ENCODE peak calls at places on chromosome 6, in ten cellular contexts. One of them, this sample, is unnamed. For H3K4me1, the result is how much of the 10 kb centered on the place peaks cover.

GRCh38 chr6:16140607-16141006 is 11.7 kb downstream of the MYLIP start:
- DNase-seq in cardiac muscle cell: no peak
- DNase-seq in right lobe of liver: no peak
- DNase-seq in prostate gland: no peak
- DNase-seq in breast epithelium: no peak
- DNase-seq in HCT116: no peak
- DNase-seq in trophoblast cell: no peak
- DNase-seq in astrocyte: no peak
- DNase-seq in IMR-90: no peak
- DNase-seq in PC-3: no peak
- DNase-seq in this sample: no peak

GRCh38 chr6:12890171-12890790 is 173.7 kb downstream of the PHACTR1 start:
- DNase-seq in cardiac muscle cell: no peak
- DNase-seq in right lobe of liver: no peak
- DNase-seq in prostate gland: no peak
- DNase-seq in breast epithelium: no peak
- DNase-seq in HCT116: peak
- DNase-seq in trophoblast cell: no peak
- DNase-seq in astrocyte: no peak
- DNase-seq in IMR-90: no peak
- DNase-seq in PC-3: peak
- DNase-seq in this sample: no peak

GRCh38 chr6:149566372-149567193 is at the start of gene GINM1:
- DNase-seq in cardiac muscle cell: peak
- DNase-seq in right lobe of liver: peak
- DNase-seq in prostate gland: peak
- DNase-seq in breast epithelium: peak
- DNase-seq in HCT116: no peak
- DNase-seq in trophoblast cell: peak
- DNase-seq in astrocyte: peak
- DNase-seq in IMR-90: peak
- DNase-seq in PC-3: peak
- DNase-seq in this sample: peak

GRCh38 chr6:11710968-11711643 is 67.5 kb downstream of the ADTRP start:
- DNase-seq in cardiac muscle cell: no peak
- DNase-seq in right lobe of liver: no peak
- DNase-seq in prostate gland: no peak
- DNase-seq in breast epithelium: no peak
- DNase-seq in HCT116: no peak
- DNase-seq in trophoblast cell: no peak
- DNase-seq in astrocyte: peak
- DNase-seq in IMR-90: no peak
- DNase-seq in PC-3: no peak
- DNase-seq in this sample: no peak

GRCh38 chr6:134520181-134521115 is 202.5 kb upstream of the SGK1 start:
- DNase-seq in cardiac muscle cell: peak
- DNase-seq in right lobe of liver: no peak
- DNase-seq in prostate gland: no peak
- DNase-seq in breast epithelium: no peak
- DNase-seq in HCT116: no peak
- DNase-seq in trophoblast cell: no peak
- DNase-seq in astrocyte: peak
- DNase-seq in IMR-90: peak
- DNase-seq in PC-3: peak
- DNase-seq in this sample: no peak

GRCh38 chr6:146277142-146277541 is 248.3 kb downstream of the GRM1 start:
- DNase-seq in cardiac muscle cell: no peak
- DNase-seq in right lobe of liver: no peak
- DNase-seq in prostate gland: no peak
- DNase-seq in breast epithelium: no peak
- DNase-seq in HCT116: no peak
- DNase-seq in trophoblast cell: no peak
- DNase-seq in astrocyte: no peak
- DNase-seq in IMR-90: no peak
- DNase-seq in PC-3: no peak
- DNase-seq in this sample: no peak

GRCh38 chr6:2505624-2506023 is 245.1 kb downstream of the MYLK4 start:
- DNase-seq in cardiac muscle cell: peak
- DNase-seq in right lobe of liver: no peak
- DNase-seq in prostate gland: no peak
- DNase-seq in breast epithelium: no peak
- DNase-seq in HCT116: peak
- DNase-seq in trophoblast cell: peak
- DNase-seq in astrocyte: no peak
- DNase-seq in IMR-90: no peak
- DNase-seq in PC-3: peak
- DNase-seq in this sample: no peak

GRCh38 chr6:53761036-53761435 is 33.8 kb upstream of the LRRC1 start:
- DNase-seq in cardiac muscle cell: no peak
- DNase-seq in right lobe of liver: no peak
- DNase-seq in prostate gland: no peak
- DNase-seq in breast epithelium: no peak
- DNase-seq in HCT116: no peak
- DNase-seq in trophoblast cell: no peak
- DNase-seq in astrocyte: peak
- DNase-seq in IMR-90: peak
- DNase-seq in PC-3: no peak
- DNase-seq in this sample: no peak

GRCh38 chr6:154815938-154816820 is 83.0 kb downstream of the SCAF8 start:
- DNase-seq in cardiac muscle cell: peak
- DNase-seq in right lobe of liver: no peak
- DNase-seq in prostate gland: no peak
- DNase-seq in breast epithelium: no peak
- DNase-seq in HCT116: no peak
- DNase-seq in trophoblast cell: no peak
- DNase-seq in astrocyte: peak
- DNase-seq in IMR-90: peak
- DNase-seq in PC-3: no peak
- DNase-seq in this sample: peak

GRCh38 chr6:82711992-82712788 is 348.6 kb downstream of the TPBG start:
- DNase-seq in cardiac muscle cell: peak
- DNase-seq in right lobe of liver: no peak
- DNase-seq in prostate gland: no peak
- DNase-seq in breast epithelium: no peak
- DNase-seq in HCT116: no peak
- DNase-seq in trophoblast cell: no peak
- DNase-seq in astrocyte: peak
- DNase-seq in IMR-90: no peak
- DNase-seq in PC-3: no peak
- DNase-seq in this sample: no peak

GRCh38 chr6:89079611-89080213 is 839 bp upstream of the PNRC1 start:
- DNase-seq in cardiac muscle cell: peak
- DNase-seq in right lobe of liver: peak
- DNase-seq in prostate gland: peak
- DNase-seq in breast epithelium: no peak
- DNase-seq in HCT116: no peak
- DNase-seq in trophoblast cell: peak
- DNase-seq in astrocyte: peak
- DNase-seq in IMR-90: peak
- DNase-seq in PC-3: peak
- DNase-seq in this sample: peak

GRCh38 chr6:14827366-14827765 is 418.5 kb upstream of the JARID2 start:
- DNase-seq in cardiac muscle cell: no peak
- DNase-seq in right lobe of liver: no peak
- DNase-seq in prostate gland: no peak
- DNase-seq in breast epithelium: no peak
- DNase-seq in HCT116: no peak
- DNase-seq in trophoblast cell: no peak
- DNase-seq in astrocyte: no peak
- DNase-seq in IMR-90: no peak
- DNase-seq in PC-3: no peak
- DNase-seq in this sample: no peak

GRCh38 chr6:33445020-33445676 is 9.2 kb upstream of the ZBTB9 start:
- DNase-seq in cardiac muscle cell: no peak
- DNase-seq in right lobe of liver: no peak
- DNase-seq in prostate gland: no peak
- DNase-seq in breast epithelium: no peak
- DNase-seq in HCT116: no peak
- DNase-seq in trophoblast cell: no peak
- DNase-seq in astrocyte: no peak
- DNase-seq in IMR-90: no peak
- DNase-seq in PC-3: no peak
- DNase-seq in this sample: no peak

DNA sequence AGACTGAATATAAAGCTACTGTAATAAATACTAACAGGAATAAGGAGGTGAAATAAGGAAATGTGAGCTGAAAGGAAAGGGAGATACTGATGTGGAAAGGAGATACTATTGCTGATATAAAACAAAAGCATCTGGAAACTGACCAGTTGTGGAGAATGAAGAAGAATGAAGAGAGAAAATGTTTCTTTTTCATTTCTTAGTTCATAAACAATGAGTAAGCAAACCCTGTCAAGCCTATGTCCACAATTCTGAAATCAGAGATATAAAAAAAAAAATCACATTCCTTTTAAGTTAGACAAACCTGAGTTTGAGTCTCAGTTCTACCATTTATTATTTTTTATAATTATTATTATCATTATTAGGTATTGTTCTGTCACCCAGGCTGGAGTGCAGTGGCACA is 121.6 kb upstream of the GJE1 start:
- DNase-seq in cardiac muscle cell: peak
- DNase-seq in right lobe of liver: no peak
- DNase-seq in prostate gland: no peak
- DNase-seq in breast epithelium: no peak
- DNase-seq in HCT116: no peak
- DNase-seq in trophoblast cell: no peak
- DNase-seq in astrocyte: peak
- DNase-seq in IMR-90: peak
- DNase-seq in PC-3: peak
- DNase-seq in this sample: peak
- H3K4me1 ChIP-seq in cardiac muscle cell: under half
- H3K4me1 ChIP-seq in right lobe of liver: under half
- H3K4me1 ChIP-seq in prostate gland: under half
- H3K4me1 ChIP-seq in breast epithelium: under half
- H3K4me1 ChIP-seq in HCT116: half or more
- H3K4me1 ChIP-seq in trophoblast cell: under half
- H3K4me1 ChIP-seq in astrocyte: half or more
- H3K4me1 ChIP-seq in IMR-90: under half
- H3K4me1 ChIP-seq in PC-3: half or more
- H3K4me1 ChIP-seq in this sample: half or more

DNA sequence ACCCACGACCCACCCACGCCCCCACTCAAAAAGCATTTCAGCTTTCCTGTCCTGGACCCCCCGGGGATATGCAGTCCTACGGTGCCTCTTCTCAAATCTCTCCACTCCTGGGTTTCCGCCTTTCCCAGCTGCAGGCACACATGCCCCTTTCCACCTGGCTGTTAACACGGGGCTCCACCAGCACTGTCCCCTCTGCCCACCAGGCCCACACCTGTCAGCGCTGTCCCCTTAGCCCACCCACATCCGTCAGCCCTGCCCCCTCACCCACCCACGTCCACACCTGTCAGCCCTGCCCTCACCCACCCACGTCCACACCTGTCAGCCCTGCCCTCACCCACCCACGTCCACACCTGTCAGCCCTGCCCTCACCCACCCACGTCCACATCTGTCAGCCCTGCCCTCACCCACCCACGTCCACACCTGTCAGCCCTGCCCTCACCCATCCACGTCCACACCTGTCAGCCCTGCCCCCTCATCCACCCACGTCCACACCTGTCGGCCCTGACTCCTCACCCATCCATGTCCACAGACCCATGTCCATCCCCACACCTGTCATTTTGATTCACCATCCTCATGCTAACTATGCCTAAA is 11.6 kb downstream of the RNASET2 start:
- DNase-seq in cardiac muscle cell: no peak
- DNase-seq in right lobe of liver: no peak
- DNase-seq in prostate gland: no peak
- DNase-seq in breast epithelium: no peak
- DNase-seq in HCT116: no peak
- DNase-seq in trophoblast cell: no peak
- DNase-seq in astrocyte: no peak
- DNase-seq in IMR-90: no peak
- DNase-seq in PC-3: no peak
- DNase-seq in this sample: no peak
- H3K27ac ChIP-seq in cardiac muscle cell: no peak
- H3K27ac ChIP-seq in right lobe of liver: no peak
- H3K27ac ChIP-seq in prostate gland: no peak
- H3K27ac ChIP-seq in breast epithelium: no peak
- H3K27ac ChIP-seq in HCT116: no peak
- H3K27ac ChIP-seq in trophoblast cell: no peak
- H3K27ac ChIP-seq in astrocyte: no peak
- H3K27ac ChIP-seq in IMR-90: no peak
- H3K27ac ChIP-seq in PC-3: no peak
- H3K27ac ChIP-seq in this sample: no peak

GRCh38 chr6:24535210-24535609 is 40.4 kb downstream of the ALDH5A1 start:
- DNase-seq in cardiac muscle cell: no peak
- DNase-seq in right lobe of liver: no peak
- DNase-seq in prostate gland: no peak
- DNase-seq in breast epithelium: no peak
- DNase-seq in HCT116: no peak
- DNase-seq in trophoblast cell: no peak
- DNase-seq in astrocyte: no peak
- DNase-seq in IMR-90: no peak
- DNase-seq in PC-3: no peak
- DNase-seq in this sample: no peak

GRCh38 chr6:24539416-24539815 is 44.6 kb downstream of the ALDH5A1 start:
- DNase-seq in cardiac muscle cell: no peak
- DNase-seq in right lobe of liver: no peak
- DNase-seq in prostate gland: no peak
- DNase-seq in breast epithelium: no peak
- DNase-seq in HCT116: no peak
- DNase-seq in trophoblast cell: no peak
- DNase-seq in astrocyte: no peak
- DNase-seq in IMR-90: no peak
- DNase-seq in PC-3: no peak
- DNase-seq in this sample: no peak

GRCh38 chr6:24536466-24536865 is 41.7 kb downstream of the ALDH5A1 start:
- DNase-seq in cardiac muscle cell: peak
- DNase-seq in right lobe of liver: no peak
- DNase-seq in prostate gland: no peak
- DNase-seq in breast epithelium: no peak
- DNase-seq in HCT116: no peak
- DNase-seq in trophoblast cell: no peak
- DNase-seq in astrocyte: no peak
- DNase-seq in IMR-90: no peak
- DNase-seq in PC-3: no peak
- DNase-seq in this sample: no peak

GRCh38 chr6:24537771-24538385 is 43.1 kb downstream of the ALDH5A1 start:
- DNase-seq in cardiac muscle cell: no peak
- DNase-seq in right lobe of liver: no peak
- DNase-seq in prostate gland: no peak
- DNase-seq in breast epithelium: no peak
- DNase-seq in HCT116: no peak
- DNase-seq in trophoblast cell: no peak
- DNase-seq in astrocyte: peak
- DNase-seq in IMR-90: peak
- DNase-seq in PC-3: peak
- DNase-seq in this sample: no peak

GRCh38 chr6:24537082-24537699 is 42.4 kb downstream of the ALDH5A1 start:
- DNase-seq in cardiac muscle cell: no peak
- DNase-seq in right lobe of liver: no peak
- DNase-seq in prostate gland: no peak
- DNase-seq in breast epithelium: no peak
- DNase-seq in HCT116: no peak
- DNase-seq in trophoblast cell: no peak
- DNase-seq in astrocyte: peak
- DNase-seq in IMR-90: no peak
- DNase-seq in PC-3: peak
- DNase-seq in this sample: no peak
- H3K4me3 ChIP-seq in cardiac muscle cell: no peak
- H3K4me3 ChIP-seq in right lobe of liver: no peak
- H3K4me3 ChIP-seq in prostate gland: no peak
- H3K4me3 ChIP-seq in breast epithelium: no peak
- H3K4me3 ChIP-seq in HCT116: no peak
- H3K4me3 ChIP-seq in trophoblast cell: no peak
- H3K4me3 ChIP-seq in astrocyte: no peak
- H3K4me3 ChIP-seq in IMR-90: no peak
- H3K4me3 ChIP-seq in PC-3: no peak
- H3K4me3 ChIP-seq in this sample: no peak

GRCh38 chr6:117448732-117449131 is 23.0 kb upstream of the ROS1 start:
- DNase-seq in cardiac muscle cell: peak
- DNase-seq in right lobe of liver: no peak
- DNase-seq in prostate gland: no peak
- DNase-seq in breast epithelium: no peak
- DNase-seq in HCT116: no peak
- DNase-seq in trophoblast cell: no peak
- DNase-seq in astrocyte: peak
- DNase-seq in IMR-90: peak
- DNase-seq in PC-3: peak
- DNase-seq in this sample: peak
- H3K4me1 ChIP-seq in cardiac muscle cell: under half
- H3K4me1 ChIP-seq in right lobe of liver: under half
- H3K4me1 ChIP-seq in prostate gland: under half
- H3K4me1 ChIP-seq in breast epithelium: under half
- H3K4me1 ChIP-seq in HCT116: under half
- H3K4me1 ChIP-seq in trophoblast cell: under half
- H3K4me1 ChIP-seq in astrocyte: under half
- H3K4me1 ChIP-seq in IMR-90: under half
- H3K4me1 ChIP-seq in PC-3: under half
- H3K4me1 ChIP-seq in this sample: under half

This sample was measured in SJSA1.